ENCODE peak calls at places on chromosomes 12 and 14, in nine cellular contexts. J is stimulated activated naive CD8-positive, alpha-beta T cell treated with anti-CD3 and anti-CD28 coated beads, Interleukin-15, Interleukin-2, amounts not matched to agents 100 U/mL and 50 U/mL, for 24 hours; C is stimulated activated CD4-positive, alpha-beta T cell treated with anti-CD3 and anti-CD28 coated beads, Interleukin-1b, Interleukin-23, amount 100 ng/mL, for 48 hours; N is NCI-H2029 treated with DMSO at 0.1 percent for 48 hours; X is GM13976; Y is iris pigment epithelial cell; Z is BJ; F is lung; K is GM03348. P is an unnamed sample.

GRCh38 chr12:80877706-80878384 is 59.9 kb downstream of the LIN7A start:
- DNase-seq in J (no peak), C (no peak), N (no peak), X (no peak), Y (peak), Z (no peak), F (no peak), K (no peak), P (no peak)

GRCh38 chr12:98514984-98515367 is 414 bp upstream of the TMPO start:
- DNase-seq in J (no peak), C (no peak), N (no peak), X (no peak), Y (no peak), Z (no peak), F (no peak), K (peak), P (no peak)

GRCh38 chr14:39431416-39432178 is 636 bp downstream of the FBXO33 start:
- DNase-seq in J (peak), C (peak), N (no peak), X (peak), Y (peak), Z (no peak), F (peak), K (peak), P (peak)

GRCh38 chr12:47509398-47509851 is 196.4 kb downstream of the RPAP3 start:
- DNase-seq in J (no peak), C (no peak), N (no peak), X (no peak), Y (peak), Z (peak), F (peak), K (peak), P (no peak)

GRCh38 chr12:28191690-28192089 is 1.4 kb downstream of the CCDC91 start:
- DNase-seq in J (no peak), C (no peak), N (no peak), X (no peak), Y (peak), Z (no peak), F (no peak), K (no peak), P (no peak)

GRCh38 chr12:67698711-67699603 is 50.4 kb downstream of the DYRK2 start:
- DNase-seq in J (peak), C (peak), N (no peak), X (peak), Y (no peak), Z (no peak), F (no peak), K (peak), P (no peak)

GRCh38 chr12:6165418-6165817 is 34.8 kb upstream of the CD9 start:
- DNase-seq in J (no peak), C (no peak), N (no peak), X (no peak), Y (no peak), Z (peak), F (no peak), K (peak), P (no peak)

GRCh38 chr14:68945190-68945584 is 33.9 kb downstream of the ACTN1 start:
- DNase-seq in J (no peak), C (no peak), N (no peak), X (no peak), Y (no peak), Z (no peak), F (no peak), K (no peak), P (no peak)

GRCh38 chr12:6950944-6951540 is at the start of gene PTPN6:
- DNase-seq in J (peak), C (peak), N (no peak), X (peak), Y (no peak), Z (no peak), F (peak), K (no peak), P (peak)

GRCh38 chr12:75908961-75909699 is 122.4 kb downstream of the PHLDA1 start:
- DNase-seq in J (no peak), C (no peak), N (peak), X (no peak), Y (peak), Z (peak), F (peak), K (peak), P (peak)

GRCh38 chr12:24573621-24574020 is 375.3 kb downstream of the BCAT1 start:
- DNase-seq in J (no peak), C (no peak), N (no peak), X (no peak), Y (no peak), Z (no peak), F (no peak), K (no peak), P (no peak)

GRCh38 chr12:115726691-115727090 is 550.8 kb downstream of the MED13L start:
- DNase-seq in J (no peak), C (no peak), N (no peak), X (no peak), Y (no peak), Z (no peak), F (no peak), K (no peak), P (no peak)

GRCh38 chr12:75533239-75533638 is 21.8 kb upstream of the KRR1 start:
- DNase-seq in J (no peak), C (no peak), N (no peak), X (no peak), Y (no peak), Z (no peak), F (no peak), K (no peak), P (no peak)

GRCh38 chr14:81268016-81268416 is 47.3 kb upstream of the GTF2A1 start:
- DNase-seq in J (no peak), C (no peak), N (no peak), X (no peak), Y (peak), Z (no peak), F (no peak), K (no peak), P (no peak)

P was measured in left cardiac atrium.